ENCODE peak calls at places on chromosomes 6 and 20, in eight cellular contexts. P is myocyte, U is Right ventricle myocardium superior, E is A549, I is substantia nigra, H is NCI-H2081, B is GM19239, Q is T-helper 2 cell. N is an unnamed sample.

GRCh38 chr20:13941031-13941430 is 49.4 kb downstream of the SEL1L2 start:
- DNase-seq in P (no peak), U (no peak), E (no peak), I (no peak), H (no peak), B (no peak), Q (no peak), N (no peak)

GRCh38 chr20:23081263-23081811 is 4.8 kb downstream of the CD93 start:
- DNase-seq in P (no peak), U (no peak), E (no peak), I (no peak), H (no peak), B (no peak), Q (no peak), N (no peak)

GRCh38 chr20:20461526-20461925 is 93.6 kb downstream of the INSM1 start:
- DNase-seq in P (no peak), U (no peak), E (no peak), I (no peak), H (no peak), B (no peak), Q (no peak), N (no peak)

GRCh38 chr6:30207619-30208295 is 5.4 kb downstream of the TRIM26 start:
- DNase-seq in P (no peak), U (no peak), E (no peak), I (no peak), H (no peak), B (no peak), Q (no peak), N (no peak)

GRCh38 chr6:118893882-118894424 is at the start of gene ASF1A:
- DNase-seq in P (peak; percentile 99), U (peak; percentile 97), E (peak; percentile 95), I (peak; percentile 96), H (peak; percentile 96), B (peak; percentile 78), Q (peak; percentile 92), N (peak; percentile 95)

GRCh38 chr20:59010321-59010994 is 3.4 kb upstream of the CTSZ start:
- DNase-seq in P (peak; percentile 39), U (no peak), E (no peak), I (no peak), H (no peak), B (no peak), Q (no peak), N (no peak)

GRCh38 chr20:41287327-41287726 is 30.2 kb downstream of the ZHX3 start:
- DNase-seq in P (peak; percentile 45), U (no peak), E (no peak), I (no peak), H (no peak), B (no peak), Q (no peak), N (no peak)

GRCh38 chr20:19921349-19921793 is 95.8 kb upstream of the NAA20 start:
- DNase-seq in P (no peak), U (peak; percentile 58), E (no peak), I (no peak), H (no peak), B (no peak), Q (no peak), N (no peak)

GRCh38 chr6:14865609-14866100 is 380.2 kb upstream of the JARID2 start:
- DNase-seq in P (no peak), U (no peak), E (no peak), I (no peak), H (no peak), B (no peak), Q (no peak), N (no peak)

GRCh38 chr6:79094938-79095337 is 16.9 kb upstream of the PHIP start:
- DNase-seq in P (no peak), U (no peak), E (no peak), I (no peak), H (no peak), B (no peak), Q (no peak), N (no peak)

GRCh38 chr6:169723200-169723909 is 945 bp downstream of the PHF10 start:
- DNase-seq in P (peak; percentile 68), U (peak; percentile 89), E (peak; percentile 66), I (peak; percentile 90), H (peak; percentile 47), B (peak; percentile 46), Q (peak; percentile 59), N (peak; percentile 37)

GRCh38 chr6:153210083-153210482 is 79.0 kb upstream of the RGS17 start:
- DNase-seq in P (peak; percentile 71), U (no peak), E (no peak), I (no peak), H (no peak), B (peak; percentile 17), Q (no peak), N (peak; percentile 62)

GRCh38 chr6:75089921-75090320 is 115.9 kb downstream of the COL12A1 start:
- DNase-seq in P (no peak), U (no peak), E (no peak), I (no peak), H (no peak), B (no peak), Q (no peak), N (no peak)

GRCh38 chr6:4496284-4496683 is 279.9 kb upstream of the CDYL start:
- DNase-seq in P (no peak), U (no peak), E (no peak), I (no peak), H (no peak), B (no peak), Q (no peak), N (no peak)

GRCh38 chr6:159099311-159099710 is 54.5 kb upstream of the TAGAP start:
- DNase-seq in P (no peak), U (no peak), E (no peak), I (no peak), H (no peak), B (no peak), Q (no peak), N (no peak)

GRCh38 chr6:28758046-28758817 is 165.6 kb downstream of the TRIM27 start:
- DNase-seq in P (no peak), U (no peak), E (peak; percentile 88), I (no peak), H (peak; percentile 56), B (no peak), Q (no peak), N (no peak)

N was measured in SK-N-MC.